ENCODE peak calls at places on chromosomes 7 and 10, in five cellular contexts. P is A549; F is HCT116; Q is activated CD8-positive, alpha-beta memory T cell treated with anti-CD3 and anti-CD28 coated beads, Interleukin-2, amount 50 U/mL, for 48 hours; N is mammary epithelial cell. X is an unnamed sample.

GRCh38 chr7:137091396-137091795 is 222.9 kb downstream of the CHRM2 start:
- DNase-seq in P (no peak), F (no peak), Q (no peak), N (no peak), X (no peak)

GRCh38 chr10:969473-970150 is 18.6 kb upstream of the GTPBP4 start:
- DNase-seq in P (no peak), F (no peak), Q (no peak), N (no peak), X (peak)

GRCh38 chr7:116139807-116140206 is 70.5 kb upstream of the TES start:
- DNase-seq in P (no peak), F (no peak), Q (no peak), N (no peak), X (no peak)

GRCh38 chr10:27861781-27862180 is 116.2 kb upstream of the MKX start:
- DNase-seq in P (no peak), F (no peak), Q (no peak), N (no peak), X (no peak)

GRCh38 chr10:113854019-113854756 is at the start of the genes DCLRE1A and NHLRC2:
- DNase-seq in P (peak), F (peak), Q (peak), N (peak), X (peak)

GRCh38 chr10:67936416-67936815 is 52.0 kb downstream of the SIRT1 start:
- DNase-seq in P (no peak), F (no peak), Q (no peak), N (no peak), X (no peak)

GRCh38 chr10:110496553-110497437 is 912 bp upstream of the DUSP5 start:
- DNase-seq in P (no peak), F (no peak), Q (no peak), N (no peak), X (no peak)

GRCh38 chr10:18224626-18225445 is 84.6 kb downstream of the CACNB2 start:
- DNase-seq in P (no peak), F (no peak), Q (no peak), N (no peak), X (no peak)

GRCh38 chr10:69847883-69848282 is 46.2 kb downstream of the COL13A1 start:
- DNase-seq in P (no peak), F (no peak), Q (no peak), N (no peak), X (no peak)

GRCh38 chr7:150330211-150330885 is 7.0 kb upstream of the ACTR3C start:
- DNase-seq in P (no peak), F (no peak), Q (no peak), N (no peak), X (no peak)

GRCh38 chr10:73537288-73537687 is 41.5 kb upstream of the PPP3CB start:
- DNase-seq in P (no peak), F (no peak), Q (no peak), N (no peak), X (no peak)

GRCh38 chr7:145732521-145732920 is 384.1 kb upstream of the CNTNAP2 start:
- DNase-seq in P (no peak), F (no peak), Q (no peak), N (no peak), X (no peak)

GRCh38 chr10:131019696-131020095 is 291.8 kb downstream of the TCERG1L start:
- DNase-seq in P (no peak), F (no peak), Q (no peak), N (no peak), X (no peak)

GRCh38 chr10:78802866-78803265 is 265.9 kb upstream of the ZMIZ1 start:
- DNase-seq in P (no peak), F (no peak), Q (no peak), N (no peak), X (no peak)

GRCh38 chr10:70990661-70991060 is 102.3 kb upstream of the PCBD1 start:
- DNase-seq in P (no peak), F (no peak), Q (no peak), N (no peak), X (no peak)

GRCh38 chr10:52951819-52952218 is 179.2 kb upstream of the MBL2 start:
- DNase-seq in P (peak), F (no peak), Q (no peak), N (peak), X (peak)

GRCh38 chr10:99292159-99292558 is 37.0 kb upstream of the CNNM1 start:
- DNase-seq in P (peak), F (no peak), Q (no peak), N (peak), X (no peak)

GRCh38 chr7:34187908-34188307 is 282.6 kb downstream of the BMPER start:
- DNase-seq in P (no peak), F (no peak), Q (no peak), N (peak), X (no peak)

GRCh38 chr10:34286136-34286739 is 528.9 kb downstream of the PARD3 start:
- DNase-seq in P (peak), F (peak), Q (no peak), N (peak), X (no peak)

GRCh38 chr7:43119371-43120069 is 7.1 kb downstream of the HECW1 start:
- DNase-seq in P (no peak), F (no peak), Q (no peak), N (no peak), X (no peak)

GRCh38 chr7:87570178-87570577 is 30.5 kb downstream of the ABCB1 start:
- DNase-seq in P (no peak), F (peak), Q (no peak), N (peak), X (no peak)

GRCh38 chr7:100515072-100515532 is 23.9 kb upstream of the AGFG2 start:
- DNase-seq in P (no peak), F (no peak), Q (no peak), N (peak), X (no peak)

GRCh38 chr7:121853307-121853706 is 19.7 kb upstream of the PTPRZ1 start:
- DNase-seq in P (no peak), F (no peak), Q (no peak), N (no peak), X (no peak)

GRCh38 chr7:47453093-47454056 is 128.5 kb downstream of the TNS3 start:
- DNase-seq in P (no peak), F (no peak), Q (no peak), N (peak), X (no peak)

GRCh38 chr7:159116581-159117339 is 27.9 kb downstream of the VIPR2 start:
- DNase-seq in P (no peak), F (no peak), Q (no peak), N (no peak), X (no peak)

GRCh38 chr7:80499350-80499955 is 12.4 kb downstream of the GNAT3 start:
- DNase-seq in P (peak), F (peak), Q (no peak), N (peak), X (peak)

GRCh38 chr10:48996-49395 is at the start of gene TUBB8:
- DNase-seq in P (no peak), F (no peak), Q (no peak), N (no peak), X (no peak)

GRCh38 chr10:132939957-132940790 is 2.2 kb downstream of the CFAP46 start:
- DNase-seq in P (peak), F (no peak), Q (peak), N (no peak), X (no peak)

GRCh38 chr7:95471076-95471475 is 14.7 kb upstream of the ASB4 start:
- DNase-seq in P (peak), F (no peak), Q (no peak), N (no peak), X (no peak)

GRCh38 chr7:39936786-39937185 is 13.3 kb upstream of the CDK13 start:
- DNase-seq in P (no peak), F (no peak), Q (no peak), N (no peak), X (no peak)

GRCh38 chr10:49173848-49174247 is 14.3 kb downstream of the TMEM273 start:
- DNase-seq in P (no peak), F (no peak), Q (no peak), N (no peak), X (no peak)

GRCh38 chr10:110363572-110364411 is 59.1 kb upstream of the SMNDC1 start:
- DNase-seq in P (no peak), F (no peak), Q (no peak), N (peak), X (no peak)

GRCh38 chr10:100986952-100987684 is at the start of the genes MRPL43 and TWNK:
- DNase-seq in P (peak), F (peak), Q (peak), N (peak), X (peak)

X was measured in HepG2.